ENCODE peak calls at places on chromosome 22, in five cellular contexts. X, Z, Y, L and U are unnamed samples.

GRCh38 chr22:48327721-48328120 is 1500.0 kb downstream of the BRD1 start:
- DNase-seq in Y (no peak), X (no peak), L (no peak), Z (no peak), U (no peak)

GRCh38 chr22:37896181-37896592 is 9.9 kb upstream of the MICALL1 start:
- DNase-seq in Y (peak; percentile 14), X (peak; percentile 59), Z (no peak), L (no peak), U (no peak)

GRCh38 chr22:21713428-21714058 is 22.1 kb downstream of the YPEL1 start:
- DNase-seq in Y (no peak), X (no peak), L (no peak), Z (no peak), U (no peak)

GRCh38 chr22:28582806-28583205 is 96.8 kb downstream of the TTC28 start:
- DNase-seq in X (no peak), Y (no peak), L (no peak), Z (no peak), U (no peak)

GRCh38 chr22:39592104-39593060 is 21.8 kb downstream of the CACNA1I start:
- DNase-seq in L (no peak), Z (peak; percentile 74), X (peak; percentile 36), Y (no peak), U (no peak)

GRCh38 chr22:31212783-31213626 is 907 bp downstream of the LIMK2 start:
- DNase-seq in Z (no peak), Y (no peak), X (peak; percentile 21), L (no peak), U (no peak)

GRCh38 chr22:38736257-38736570 is 19.6 kb downstream of the SUN2 start:
- DNase-seq in Z (no peak), L (no peak), X (no peak), Y (no peak), U (no peak)

GRCh38 chr22:20843501-20843900 is 15.1 kb downstream of the PI4KA start:
- DNase-seq in L (no peak), X (no peak), Z (no peak), Y (no peak), U (no peak)

GRCh38 chr22:35220221-35220620 is 37.1 kb upstream of the HMGXB4 start:
- DNase-seq in Z (no peak), Y (no peak), L (no peak), X (no peak), U (no peak)

GRCh38 chr22:36029406-36029755 is 757 bp upstream of the RBFOX2 start:
- DNase-seq in Z (no peak), X (no peak), L (no peak), Y (no peak), U (no peak)

GRCh38 chr22:48758905-48759875 is 1068.5 kb downstream of the BRD1 start:
- DNase-seq in Z (no peak), Y (no peak), L (no peak), X (no peak), U (peak; percentile 8)

GRCh38 chr22:49979587-49980264 is 19.2 kb downstream of the PIM3 start:
- DNase-seq in X (peak; percentile 81), L (no peak), Z (no peak), Y (no peak), U (peak; percentile 20)

GRCh38 chr22:39152024-39152510 is 413 bp downstream of the CBX7 start:
- DNase-seq in X (no peak), Y (no peak), L (no peak), Z (no peak), U (no peak)

GRCh38 chr22:48719978-48720661 is 1107.6 kb downstream of the BRD1 start:
- DNase-seq in Z (no peak), Y (no peak), X (no peak), L (no peak), U (no peak)

GRCh38 chr22:23259916-23260644 is 79.8 kb downstream of the BCR start:
- DNase-seq in Y (no peak), Z (no peak), X (no peak), L (no peak), U (peak; percentile 37)

GRCh38 chr22:47008208-47008885 is 245.9 kb downstream of the TBC1D22A start:
- DNase-seq in Z (no peak), L (no peak), X (no peak), Y (no peak), U (no peak)

GRCh38 chr22:48567213-48567975 is 1260.3 kb downstream of the BRD1 start:
- DNase-seq in L (no peak), Y (no peak), Z (peak; percentile 7), X (no peak), U (no peak)

GRCh38 chr22:40818747-40819662 is at the start of gene SLC25A17:
- DNase-seq in Y (peak; percentile 86), Z (peak; percentile 86), X (peak; percentile 76), L (peak; percentile 86), U (peak; percentile 79)